ENCODE peak calls at places on chromosomes 13 and 19, in eight cellular contexts. W is H1; P is substantia nigra; F is effector CD4-positive, alpha-beta T cell; A is CD4-positive, alpha-beta T cell; H is EL; T is fibroblast of lung; R is stimulated activated CD4-positive, alpha-beta T cell treated with anti-CD3 and anti-CD28 coated beads, Interleukin-1b, Interleukin-23, amount 100 ng/mL, for 4 hours. L is an unnamed sample.

GRCh38 chr19:48770223-48770622 is 14.9 kb downstream of the FGF21 start:
- DNase-seq in H (peak), R (no peak), T (no peak), W (no peak), P (no peak), A (no peak), F (no peak), L (peak)

GRCh38 chr13:25067054-25067453 is 28.9 kb upstream of the PABPC3 start:
- DNase-seq in A (no peak), P (no peak), W (no peak), R (no peak), T (no peak), H (no peak), F (no peak), L (no peak)

GRCh38 chr19:16957151-16957662 is 68.4 kb downstream of the F2RL3 start:
- DNase-seq in A (no peak), P (no peak), R (no peak), H (no peak), T (no peak), W (peak), F (no peak), L (no peak)

GRCh38 chr19:409515-410242 is 732 bp upstream of the C2CD4C start:
- DNase-seq in T (no peak), R (no peak), A (no peak), H (peak), P (no peak), W (peak), F (no peak), L (no peak)

GRCh38 chr13:105035092-105035491 is 1500.4 kb downstream of the EFNB2 start:
- DNase-seq in F (no peak), W (no peak), R (no peak), H (no peak), T (no peak), A (no peak), P (no peak), L (no peak)

GRCh38 chr13:95676100-95676774 is 702 bp upstream of the DNAJC3 start:
- DNase-seq in R (peak), A (no peak), H (peak), W (no peak), T (peak), F (no peak), P (no peak), L (peak)

GRCh38 chr13:52809310-52809769 is 39.1 kb downstream of the PCDH8 start:
- DNase-seq in P (peak), W (peak), R (no peak), A (no peak), H (peak), T (peak), F (no peak), L (peak)

GRCh38 chr13:79451500-79451962 is 29.4 kb upstream of the NDFIP2 start:
- DNase-seq in R (peak), W (no peak), A (peak), P (no peak), F (peak), H (peak), T (peak), L (peak)

GRCh38 chr19:4972509-4973230 is 3.8 kb downstream of the KDM4B start:
- DNase-seq in A (no peak), F (no peak), R (no peak), P (no peak), W (no peak), H (peak), T (peak), L (peak)

GRCh38 chr19:39130337-39131254 is 5.0 kb downstream of the PAK4 start:
- DNase-seq in H (no peak), A (no peak), R (no peak), P (no peak), T (no peak), W (no peak), F (no peak), L (no peak)

GRCh38 chr13:78100481-78100880 is 181.8 kb upstream of the EDNRB start:
- DNase-seq in H (peak), P (no peak), A (no peak), F (no peak), T (no peak), R (no peak), W (no peak), L (no peak)

GRCh38 chr13:102598061-102598460 is 1.3 kb downstream of the TPP2 start:
- DNase-seq in R (no peak), W (no peak), F (no peak), P (no peak), T (peak), A (no peak), H (peak), L (peak)

GRCh38 chr13:110105136-110105535 is 201.8 kb downstream of the COL4A1 start:
- DNase-seq in A (no peak), T (no peak), F (no peak), R (no peak), W (no peak), H (no peak), P (no peak), L (no peak)